ENCODE peak calls at places on chromosomes 12 and 14, in six cellular contexts. H is K562, J is transverse colon, Z is sigmoid colon, F is suprapubic skin, C is GM12878. S is an unnamed sample.

GRCh38 chr14:75144944-75145343 is 18.1 kb upstream of the NEK9 start:
- DNase-seq in H (no peak), J (peak), Z (no peak), F (no peak), C (no peak), S (no peak)

GRCh38 chr14:30655124-30655523 is 33.0 kb downstream of the SCFD1 start:
- DNase-seq in H (no peak), J (no peak), Z (no peak), F (no peak), C (no peak), S (no peak)

GRCh38 chr14:100115726-100116125 is 43.7 kb downstream of the DEGS2 start:
- DNase-seq in H (no peak), J (no peak), Z (no peak), F (no peak), C (no peak), S (no peak)

GRCh38 chr12:40565029-40565633 is 127.1 kb upstream of the CNTN1 start:
- DNase-seq in H (no peak), J (no peak), Z (no peak), F (no peak), C (no peak), S (no peak)

GRCh38 chr14:35386673-35387125 is 17.9 kb downstream of the NFKBIA start:
- DNase-seq in H (no peak), J (no peak), Z (no peak), F (no peak), C (no peak), S (no peak)

GRCh38 chr14:75860561-75861160 is 121.1 kb downstream of the TGFB3 start:
- DNase-seq in H (peak), J (no peak), Z (no peak), F (no peak), C (no peak), S (no peak)

GRCh38 chr14:101476931-101477553 is 84.3 kb upstream of the DIO3 start:
- DNase-seq in H (no peak), J (peak), Z (peak), F (peak), C (no peak), S (peak)

GRCh38 chr12:1103632-1104031 is 112.6 kb downstream of the ERC1 start:
- DNase-seq in H (no peak), J (no peak), Z (no peak), F (no peak), C (no peak), S (no peak)

GRCh38 chr12:53102883-53103807 is at the start of gene SOAT2:
- DNase-seq in H (peak), J (no peak), Z (peak), F (peak), C (peak), S (no peak)

GRCh38 chr12:111074965-111075364 is 154.6 kb upstream of the MYL2 start:
- DNase-seq in H (no peak), J (no peak), Z (no peak), F (no peak), C (no peak), S (no peak)

GRCh38 chr12:26936559-26937442 is 980 bp downstream of the INTS13 start:
- DNase-seq in H (no peak), J (no peak), Z (no peak), F (no peak), C (no peak), S (no peak)

GRCh38 chr12:95790912-95791849 is 617 bp upstream of the NTN4 start:
- DNase-seq in H (no peak), J (peak), Z (peak), F (no peak), C (no peak), S (no peak)

GRCh38 chr12:109710747-109711595 is 2.7 kb upstream of the FAM222A start:
- DNase-seq in H (no peak), J (no peak), Z (no peak), F (no peak), C (no peak), S (no peak)

GRCh38 chr12:132170637-132171292 is 26.5 kb downstream of the NOC4L start:
- DNase-seq in H (no peak), J (no peak), Z (no peak), F (no peak), C (no peak), S (no peak)

GRCh38 chr12:44873898-44874297 is 2.2 kb downstream of the NELL2 start:
- DNase-seq in H (no peak), J (no peak), Z (no peak), F (no peak), C (no peak), S (no peak)

GRCh38 chr12:20040844-20041243 is 327.5 kb upstream of the PDE3A start:
- DNase-seq in H (no peak), J (no peak), Z (no peak), F (no peak), C (no peak), S (no peak)

GRCh38 chr12:47814539-47815170 is 5.0 kb downstream of the HDAC7 start:
- DNase-seq in H (no peak), J (no peak), Z (no peak), F (no peak), C (no peak), S (no peak)

GRCh38 chr14:98819132-98819866 is 452.7 kb downstream of the BCL11B start:
- DNase-seq in H (no peak), J (no peak), Z (no peak), F (no peak), C (no peak), S (no peak)

GRCh38 chr12:6276936-6277615 is 33.4 kb upstream of the PLEKHG6 start:
- DNase-seq in H (no peak), J (peak), Z (peak), F (no peak), C (no peak), S (no peak)

GRCh38 chr14:105021656-105022275 is 883 bp upstream of the CDCA4 start:
- DNase-seq in H (peak), J (peak), Z (no peak), F (peak), C (no peak), S (peak)

GRCh38 chr12:117427176-117427575 is 65.8 kb upstream of the NOS1 start:
- DNase-seq in H (no peak), J (no peak), Z (no peak), F (no peak), C (no peak), S (no peak)

GRCh38 chr14:73221945-73222344 is 15.4 kb upstream of the PAPLN start:
- DNase-seq in H (no peak), J (no peak), Z (no peak), F (no peak), C (no peak), S (no peak)

GRCh38 chr14:44463386-44464004 is 43.6 kb downstream of the FSCB start:
- DNase-seq in H (no peak), J (no peak), Z (no peak), F (no peak), C (no peak), S (no peak)

GRCh38 chr14:35046751-35047536 is 872 bp downstream of the FAM177A1 start:
- DNase-seq in H (no peak), J (peak), Z (no peak), F (peak), C (no peak), S (peak)

GRCh38 chr14:74582910-74583581 is 29.0 kb downstream of the LTBP2 start:
- DNase-seq in H (no peak), J (no peak), Z (peak), F (no peak), C (no peak), S (peak)

GRCh38 chr12:79194595-79194994 is 330.0 kb downstream of the SYT1 start:
- DNase-seq in H (no peak), J (no peak), Z (no peak), F (no peak), C (no peak), S (no peak)

GRCh38 chr14:92493024-92493423 is 20.6 kb upstream of the RIN3 start:
- DNase-seq in H (no peak), J (no peak), Z (no peak), F (no peak), C (no peak), S (no peak)

GRCh38 chr12:2092354-2092753 is 39.6 kb downstream of the CACNA1C start:
- DNase-seq in H (no peak), J (no peak), Z (no peak), F (no peak), C (no peak), S (no peak)

GRCh38 chr12:15599266-15600037 is 189.7 kb downstream of the EPS8 start:
- DNase-seq in H (no peak), J (no peak), Z (no peak), F (no peak), C (no peak), S (no peak)

GRCh38 chr14:64878775-64879634 is 702 bp downstream of the SPTB start:
- DNase-seq in H (peak), J (peak), Z (no peak), F (peak), C (no peak), S (no peak)

DNA sequence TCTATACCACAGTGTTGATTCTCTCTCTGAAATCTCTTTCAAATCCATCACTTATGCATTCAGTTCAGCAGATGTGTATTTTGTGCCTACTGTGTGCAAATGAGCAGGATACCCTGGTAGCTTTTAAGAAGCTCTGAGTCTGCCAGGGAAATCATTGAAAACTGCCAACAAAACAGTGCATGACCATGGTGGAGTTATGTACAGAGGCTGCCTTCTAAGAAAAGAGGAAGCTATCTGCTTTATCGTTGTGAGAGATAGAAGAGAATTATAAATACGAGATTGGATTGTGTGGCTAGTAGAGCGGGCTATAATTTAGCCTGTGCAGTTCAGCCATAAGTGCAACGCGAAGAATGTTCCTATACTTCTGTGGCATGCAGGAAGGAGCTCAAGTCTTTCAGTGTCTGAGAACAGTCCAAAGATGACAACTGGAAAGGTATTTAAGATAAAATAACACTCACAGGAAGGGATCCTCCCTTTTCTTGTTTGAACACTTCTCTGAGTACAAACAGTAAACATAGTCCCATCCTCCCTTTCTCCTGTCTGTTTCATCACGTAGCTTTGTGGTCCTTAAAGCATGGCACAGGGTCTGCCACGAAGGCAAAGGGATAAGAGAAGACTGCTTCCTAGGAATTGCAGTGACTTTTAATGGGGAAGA is 4.4 kb downstream of the DIP2B start:
- DNase-seq in H (no peak), J (no peak), Z (no peak), F (no peak), C (no peak), S (no peak)
- TF ChIP-seq EP300 in H (no peak), J (no peak), Z (no peak), F (no peak), C (no peak), S (no peak)

GRCh38 chr12:31323466-31324115 is 2.4 kb downstream of the SINHCAF start:
- DNase-seq in H (peak), J (peak), Z (peak), F (peak), C (no peak), S (peak)
- TF ChIP-seq POLR2AphosphoS5 in H (peak), J (no peak), Z (peak), F (no peak), C (peak), S (no peak)

GRCh38 chr14:71320107-71320733 is 413.0 kb downstream of the PCNX1 start:
- DNase-seq in H (peak), J (peak), Z (peak), F (peak), C (peak), S (peak)
- TF ChIP-seq EP300 in H (no peak), J (no peak), Z (no peak), F (no peak), C (no peak), S (no peak)

GRCh38 chr14:24609667-24610344 is at the start of gene GZMH:
- DNase-seq in H (no peak), J (no peak), Z (no peak), F (no peak), C (no peak), S (no peak)

GRCh38 chr14:24607635-24608492 is 1.6 kb downstream of the GZMH start:
- DNase-seq in H (no peak), J (no peak), Z (no peak), F (no peak), C (no peak), S (no peak)

GRCh38 chr14:24612186-24612585 is 2.7 kb upstream of the GZMH start:
- DNase-seq in H (no peak), J (no peak), Z (no peak), F (no peak), C (no peak), S (no peak)

GRCh38 chr14:24605435-24606190 is 3.9 kb downstream of the GZMH start:
- DNase-seq in H (peak), J (peak), Z (no peak), F (no peak), C (no peak), S (peak)

DNA sequence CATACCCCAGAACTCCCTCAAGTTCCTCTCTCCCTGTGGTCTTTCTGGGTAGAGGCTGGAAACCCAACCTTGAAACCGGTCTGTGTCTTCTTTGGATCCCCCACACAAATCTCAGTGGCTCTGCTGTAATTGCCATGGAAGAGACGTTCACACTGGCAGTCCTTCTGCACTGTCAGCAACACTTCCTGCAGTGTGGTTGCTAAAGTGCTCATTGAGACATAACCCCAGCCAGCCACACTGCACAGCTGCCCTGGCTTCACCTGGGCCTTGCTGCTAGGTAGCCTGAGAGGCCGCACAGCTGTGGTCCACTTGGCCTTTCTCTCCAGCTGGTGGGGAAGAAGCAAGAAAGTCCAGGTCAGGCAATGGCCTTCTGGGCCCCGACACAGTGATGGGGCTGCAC is 2.4 kb downstream of the GZMH start:
- DNase-seq in H (no peak), J (no peak), Z (no peak), F (no peak), C (no peak), S (no peak)
- TF ChIP-seq POLR2AphosphoS5 in H (no peak), J (no peak), Z (no peak), F (no peak), C (no peak), S (no peak)

GRCh38 chr12:123757555-123757954 is 4.5 kb upstream of the DNAH10 start:
- DNase-seq in H (no peak), J (no peak), Z (no peak), F (no peak), C (no peak), S (no peak)

GRCh38 chr12:123752046-123752445 is 10.1 kb upstream of the DNAH10 start:
- DNase-seq in H (no peak), J (no peak), Z (no peak), F (no peak), C (no peak), S (no peak)

GRCh38 chr12:123750159-123750656 is 11.9 kb upstream of the DNAH10 start:
- DNase-seq in H (no peak), J (no peak), Z (no peak), F (no peak), C (no peak), S (no peak)

GRCh38 chr12:123749355-123749754 is 12.7 kb upstream of the DNAH10 start:
- DNase-seq in H (no peak), J (no peak), Z (no peak), F (no peak), C (no peak), S (no peak)

GRCh38 chr12:123754041-123754757 is 7.9 kb upstream of the DNAH10 start:
- DNase-seq in H (no peak), J (no peak), Z (no peak), F (no peak), C (peak), S (no peak)
- TF ChIP-seq EP300 in H (no peak), J (no peak), Z (no peak), F (no peak), C (no peak), S (no peak)

S was measured in stomach.